ENCODE peak calls at places on chromosomes 1 and 21, in seven cellular contexts. N is activated CD4-positive, alpha-beta memory T cell treated with anti-CD3 and anti-CD28 coated beads for 36 hours; M is sigmoid colon; W is NCI-H1105; P is HT-29; H is T-helper 2 cell; Y is head of caudate nucleus. C is an unnamed sample.

GRCh38 chr1:103561612-103562395 is 9.6 kb upstream of the AMY2B start:
- DNase-seq in N (no peak), M (no peak), W (no peak), P (no peak), H (peak), Y (no peak), C (no peak)

GRCh38 chr1:33334081-33334552 is 13.2 kb upstream of the A3GALT2 start:
- DNase-seq in N (no peak), M (peak), W (no peak), P (no peak), H (no peak), Y (no peak), C (no peak)

GRCh38 chr1:92274939-92275338 is 23.8 kb downstream of the GLMN start:
- DNase-seq in N (no peak), M (no peak), W (no peak), P (no peak), H (no peak), Y (no peak), C (no peak)

GRCh38 chr1:11873395-11873794 is 14.7 kb upstream of the NPPB start:
- DNase-seq in N (no peak), M (no peak), W (no peak), P (no peak), H (no peak), Y (no peak), C (no peak)

GRCh38 chr1:237386362-237387143 is 344.6 kb downstream of the RYR2 start:
- DNase-seq in N (no peak), M (no peak), W (no peak), P (peak), H (peak), Y (no peak), C (peak)

GRCh38 chr1:179866616-179867015 is 11.0 kb downstream of the TOR1AIP2 start:
- DNase-seq in N (no peak), M (no peak), W (no peak), P (no peak), H (no peak), Y (no peak), C (no peak)

GRCh38 chr1:116008651-116009380 is 32.5 kb downstream of the SLC22A15 start:
- DNase-seq in N (no peak), M (no peak), W (no peak), P (no peak), H (no peak), Y (peak), C (no peak)

GRCh38 chr1:64846573-64847430 is 101.9 kb downstream of the RAVER2 start:
- DNase-seq in N (no peak), M (no peak), W (no peak), P (no peak), H (no peak), Y (no peak), C (no peak)

GRCh38 chr1:18109756-18110597 is 2.4 kb downstream of the IGSF21 start:
- DNase-seq in N (peak), M (no peak), W (peak), P (no peak), H (no peak), Y (peak), C (no peak)

GRCh38 chr21:36478207-36478701 is 1.7 kb downstream of the CLDN14 start:
- DNase-seq in N (peak), M (no peak), W (no peak), P (no peak), H (peak), Y (no peak), C (no peak)

GRCh38 chr1:10539411-10540043 is 64.8 kb downstream of the PEX14 start:
- DNase-seq in N (no peak), M (no peak), W (peak), P (no peak), H (peak), Y (no peak), C (no peak)

C was measured in Kasumi-1.